ENCODE peak calls at places on chromosomes 6 and 20, in four cellular contexts. F, Y, K and J are unnamed samples.
A peak's percentile ranks its signal among the peaks of the same experiment; 100 is the strongest.

GRCh38 chr6:70336976-70337375 is 34.1 kb upstream of the COL9A1 start:
- DNase-seq in F (no peak), K (no peak), Y (no peak), J (no peak)

GRCh38 chr6:15036690-15037245 is 209.1 kb upstream of the JARID2 start:
- DNase-seq in K (peak; percentile 34), Y (no peak), F (no peak), J (no peak)

GRCh38 chr20:19609642-19610223 is 148.3 kb upstream of the RIN2 start:
- DNase-seq in K (no peak), F (peak; percentile 90), Y (no peak), J (no peak)

GRCh38 chr20:62558779-62559178 is 83.0 kb upstream of the GATA5 start:
- DNase-seq in F (no peak), K (no peak), Y (no peak), J (no peak)

GRCh38 chr6:16358531-16359138 is 120.2 kb downstream of the GMPR start:
- DNase-seq in F (no peak), Y (no peak), K (peak; percentile 62), J (no peak)

GRCh38 chr6:27242589-27243265 is 4.8 kb upstream of the PRSS16 start:
- DNase-seq in F (no peak), K (no peak), Y (no peak), J (no peak)

GRCh38 chr6:2792330-2792729 is 27.1 kb downstream of the WRNIP1 start:
- DNase-seq in F (peak; percentile 83), K (no peak), Y (no peak), J (no peak)

GRCh38 chr6:3628143-3628840 is 123.2 kb downstream of the PXDC1 start:
- DNase-seq in Y (no peak), K (no peak), F (peak; percentile 6), J (no peak)

GRCh38 chr20:11454966-11455799 is 462.5 kb upstream of the BTBD3 start:
- DNase-seq in Y (no peak), F (peak; percentile 86), K (peak; percentile 30), J (no peak)

GRCh38 chr20:22005535-22005934 is 300.1 kb downstream of the PAX1 start:
- DNase-seq in Y (no peak), K (no peak), F (no peak), J (no peak)

GRCh38 chr6:151627689-151628444 is 134.1 kb downstream of the CCDC170 start:
- DNase-seq in F (peak; percentile 74), Y (no peak), K (no peak), J (no peak)

GRCh38 chr6:40387871-40388264 is 199.3 kb downstream of the LRFN2 start:
- DNase-seq in Y (no peak), F (no peak), K (no peak), J (no peak)

GRCh38 chr6:33621396-33622388 is 570 bp downstream of the ITPR3 start:
- DNase-seq in Y (peak; percentile 86), F (peak; percentile 66), K (peak; percentile 68), J (no peak)

GRCh38 chr6:31887173-31887572 is 8.4 kb upstream of the SLC44A4 start:
- DNase-seq in Y (no peak), F (no peak), K (no peak), J (no peak)

GRCh38 chr6:34746104-34746846 is 11.0 kb upstream of the SNRPC start:
- DNase-seq in Y (no peak), F (no peak), K (no peak), J (no peak)

GRCh38 chr6:6725120-6725833 is 136.8 kb downstream of the LY86 start:
- DNase-seq in F (no peak), Y (no peak), K (no peak), J (no peak)

GRCh38 chr6:33075568-33076405 is at the start of gene HLA-DPB1:
- DNase-seq in F (peak; percentile 56), K (peak; percentile 50), Y (peak; percentile 78), J (no peak)

GRCh38 chr6:149480502-149481280 is 4.1 kb downstream of the ZC3H12D start:
- DNase-seq in F (no peak), Y (peak; percentile 82), K (no peak), J (no peak)

GRCh38 chr20:13442990-13443389 is 195.7 kb downstream of the TASP1 start:
- DNase-seq in F (no peak), K (no peak), Y (no peak), J (no peak)

GRCh38 chr20:41183831-41184230 is 46.5 kb downstream of the PLCG1 start:
- DNase-seq in Y (no peak), K (no peak), F (no peak), J (peak; percentile 58)

GRCh38 chr6:57021086-57021720 is 25.3 kb upstream of the KIAA1586 start:
- DNase-seq in K (no peak), F (peak; percentile 30), Y (no peak), J (no peak)

GRCh38 chr20:1824177-1824576 is 71.0 kb upstream of the SIRPA start:
- DNase-seq in K (no peak), Y (no peak), F (no peak), J (no peak)

GRCh38 chr6:15413558-15414257 is 167.8 kb downstream of the JARID2 start:
- DNase-seq in F (no peak), Y (no peak), K (no peak), J (no peak)

GRCh38 chr6:146819596-146820320 is 221.0 kb downstream of the ADGB start:
- DNase-seq in K (no peak), Y (no peak), F (no peak), J (no peak)

GRCh38 chr20:39990692-39991091 is 698.3 kb downstream of the MAFB start:
- DNase-seq in K (no peak), Y (no peak), F (no peak), J (no peak)

GRCh38 chr6:154738561-154738961 is 5.3 kb downstream of the SCAF8 start:
- DNase-seq in Y (no peak), F (no peak), K (no peak), J (no peak)

GRCh38 chr6:35044771-35045275 is 96.3 kb downstream of the TCP11 start:
- DNase-seq in F (peak; percentile 56), K (peak; percentile 62), Y (no peak), J (no peak)

DNA sequence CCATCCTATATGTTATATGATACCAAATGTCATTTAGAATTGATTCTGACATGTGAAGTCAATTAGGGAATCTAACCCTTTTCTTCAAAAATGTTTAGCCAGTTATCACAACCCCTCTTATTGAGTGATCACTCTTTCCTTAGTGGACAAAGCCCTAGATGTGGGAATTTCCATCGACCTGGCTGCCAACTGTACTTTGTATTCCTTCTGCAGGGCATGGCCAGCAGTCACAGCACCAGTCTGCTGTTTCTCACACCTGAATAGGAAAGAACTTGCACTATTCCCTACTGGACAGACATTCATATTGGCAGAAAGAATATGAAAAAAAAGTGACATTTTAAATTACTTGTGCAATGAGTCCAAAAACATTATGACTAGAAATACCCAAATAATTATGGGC is 271.0 kb downstream of the PACRG start:
- DNase-seq in K (no peak), Y (no peak), F (no peak), J (no peak)
- H3K4me1 ChIP-seq in K (no peaks in the 10 kb centered on the region), Y (no peaks in the 10 kb centered on the region), F (no peaks in the 10 kb centered on the region), J (peaks cover 15% of the 10 kb centered on the region)

GRCh38 chr6:142845624-142846458 is 99.1 kb downstream of the HIVEP2 start:
- DNase-seq in F (peak; percentile 64), Y (peak; percentile 91), K (peak; percentile 89), J (peak; percentile 65)
- TF ChIP-seq CTCF in F (no peak), Y (no peak), K (no peak), J (no peak)

DNA sequence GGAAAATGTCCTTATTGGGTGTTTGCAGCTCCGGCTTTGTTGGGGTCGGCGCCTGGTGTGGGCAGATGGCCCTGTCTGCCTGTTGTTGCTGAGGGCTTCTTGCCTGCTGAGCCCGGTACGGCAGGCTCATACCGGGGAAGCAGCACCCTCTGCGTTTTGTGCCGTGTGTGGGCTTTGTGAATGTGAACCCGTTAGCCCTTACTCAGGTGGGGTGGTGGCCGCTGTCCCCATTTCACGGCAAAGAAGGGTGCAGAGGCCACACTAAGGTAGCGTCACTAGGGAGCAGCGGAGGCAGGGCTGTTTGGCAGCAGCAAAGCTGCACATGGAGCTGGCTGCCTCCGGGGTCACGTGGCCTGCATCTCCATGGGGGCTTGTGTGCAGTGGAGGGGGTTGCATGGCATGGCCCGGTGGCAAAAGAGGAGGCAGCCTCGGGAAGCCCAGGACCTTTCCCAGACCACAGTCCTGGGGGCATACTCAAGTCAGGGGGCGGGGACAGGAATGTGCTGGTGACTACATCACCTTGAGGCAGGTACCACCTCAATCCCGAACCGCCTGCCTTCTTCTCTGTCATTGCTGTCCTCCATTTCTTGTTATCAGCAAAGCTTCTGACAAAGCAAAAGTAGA is 47.3 kb upstream of the SRF start:
- DNase-seq in Y (peak; percentile 45), K (no peak), F (no peak), J (no peak)
- H3K4me1 ChIP-seq in Y (peaks cover 14% of the 10 kb centered on the region), K (no peaks in the 10 kb centered on the region), F (peaks cover 60% of the 10 kb centered on the region), J (peaks cover 29% of the 10 kb centered on the region)

GRCh38 chr6:167684276-167685104 is 142.2 kb upstream of the AFDN start:
- DNase-seq in K (peak; percentile 45), Y (no peak), F (no peak), J (no peak)
- TF ChIP-seq CTCF in K (no peak), Y (no peak), F (no peak), J (no peak)

DNA sequence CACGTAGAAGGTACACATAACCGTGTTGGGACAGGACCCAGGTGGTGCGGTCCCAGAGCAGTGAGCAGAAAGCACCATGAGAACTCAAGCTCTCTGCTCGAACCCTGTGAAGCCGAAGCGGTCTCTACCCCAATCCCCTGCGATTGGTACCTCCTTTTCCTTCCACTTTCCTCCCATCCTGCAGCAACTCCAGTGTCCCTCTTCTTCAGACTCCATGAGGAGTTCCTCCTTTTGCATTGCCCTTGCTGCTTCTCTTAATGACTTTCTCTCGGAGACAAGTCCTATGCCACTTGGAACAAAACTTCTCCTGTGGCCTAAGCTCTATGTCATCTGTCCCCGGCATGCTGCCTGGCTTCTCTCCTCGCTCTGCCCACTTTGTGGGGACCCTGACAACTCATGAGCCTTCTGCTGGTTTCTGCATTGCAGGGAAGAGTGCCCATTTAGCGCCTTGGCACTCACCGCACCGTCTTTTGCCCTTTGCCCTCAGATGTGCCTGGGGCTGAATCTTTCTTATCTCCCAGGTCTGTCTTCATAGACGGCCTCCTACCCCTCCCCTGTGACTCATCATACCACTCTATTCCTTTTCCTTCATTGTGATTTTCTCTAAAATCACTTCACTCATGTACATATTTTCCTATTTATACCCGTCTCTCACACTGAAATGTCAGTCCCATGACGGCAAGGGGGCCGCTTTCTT is 9.2 kb upstream of the ZNF831 start:
- DNase-seq in Y (no peak), K (no peak), F (no peak), J (no peak)
- H3K4me1 ChIP-seq in Y (peaks cover 36% of the 10 kb centered on the region), K (peaks cover 6% of the 10 kb centered on the region), F (no peaks in the 10 kb centered on the region), J (no peaks in the 10 kb centered on the region)

GRCh38 chr6:162416845-162417537 is 310.6 kb downstream of the PRKN start:
- DNase-seq in F (no peak), K (no peak), Y (no peak), J (no peak)
- TF ChIP-seq CTCF in F (no peak), K (no peak), Y (no peak), J (no peak)

DNA sequence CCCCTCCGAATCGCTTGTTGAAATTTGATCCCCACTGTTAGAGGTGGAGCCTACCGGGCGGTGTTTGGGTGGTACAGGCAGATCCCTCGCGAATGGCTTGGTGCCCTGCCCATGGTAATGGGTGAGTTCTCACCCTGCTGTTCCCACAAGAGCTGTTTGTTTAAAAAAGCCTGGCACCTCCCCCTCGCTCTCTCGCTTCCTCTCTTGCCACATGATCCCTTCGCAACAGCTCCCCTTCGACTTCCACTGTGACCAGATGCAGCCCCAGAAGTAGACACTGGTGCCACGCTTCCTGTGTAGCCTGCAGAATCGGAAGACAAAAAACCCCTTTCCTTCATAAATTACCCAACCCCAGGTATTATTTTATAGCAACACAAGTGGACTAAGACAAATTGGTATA is 292.2 kb upstream of the QKI start:
- DNase-seq in K (peak; percentile 9), Y (no peak), F (no peak), J (no peak)
- H3K4me1 ChIP-seq in K (no peaks in the 10 kb centered on the region), Y (no peaks in the 10 kb centered on the region), F (no peaks in the 10 kb centered on the region), J (no peaks in the 10 kb centered on the region)

GRCh38 chr20:17873410-17874270 is 95.0 kb downstream of the SNX5 start:
- DNase-seq in K (peak; percentile 94), Y (peak; percentile 79), F (no peak), J (no peak)
- TF ChIP-seq CTCF in K (no peak), Y (no peak), F (no peak), J (no peak)

GRCh38 chr6:139883776-139884175 is 509.3 kb upstream of the CITED2 start:
- DNase-seq in Y (no peak), F (no peak), K (no peak), J (no peak)
- H3K4me1 ChIP-seq in Y (peaks cover 37% of the 10 kb centered on the region), F (peaks cover 9% of the 10 kb centered on the region), K (no peaks in the 10 kb centered on the region), J (peaks cover 9% of the 10 kb centered on the region)